ENCODE peak calls at places on chromosomes 7 and 10, in four cellular contexts. O is endothelial cell of umbilical vein, F is hepatocyte, A is A549. C is an unnamed sample.

GRCh38 chr10:75187961-75188426 is 22.6 kb upstream of the VDAC2 start:
- DNase-seq in O (peak; percentile 66), F (peak; percentile 75), A (peak; percentile 65), C (peak; percentile 43)

GRCh38 chr10:38038932-38039245 is 28.4 kb downstream of the ZNF33A start:
- DNase-seq in O (no peak), F (no peak), A (no peak), C (no peak)

GRCh38 chr10:98265403-98266378 is 2.3 kb downstream of the LOXL4 start:
- DNase-seq in O (no peak), F (no peak), A (no peak), C (no peak)

GRCh38 chr7:27025270-27025669 is 70.5 kb downstream of the HOXA1 start:
- DNase-seq in O (no peak), F (no peak), A (no peak), C (no peak)

GRCh38 chr7:142602756-142603155 is 146.5 kb upstream of the PRSS1 start:
- DNase-seq in O (no peak), F (no peak), A (no peak), C (no peak)

GRCh38 chr7:95509199-95509598 is 23.5 kb downstream of the ASB4 start:
- DNase-seq in O (peak; percentile 20), F (peak; percentile 69), A (no peak), C (peak; percentile 76)

GRCh38 chr7:44307301-44307900 is 18.0 kb downstream of the CAMK2B start:
- DNase-seq in O (peak; percentile 44), F (no peak), A (peak; percentile 44), C (peak; percentile 23)

GRCh38 chr7:24741691-24742639 is 15.3 kb downstream of the GSDME start:
- DNase-seq in O (no peak), F (peak; percentile 86), A (peak; percentile 89), C (peak; percentile 97)

GRCh38 chr7:152126741-152127140 is 101.3 kb downstream of the GALNT11 start:
- DNase-seq in O (no peak), F (no peak), A (no peak), C (no peak)

GRCh38 chr7:148290451-148291005 is 300.0 kb upstream of the C7orf33 start:
- DNase-seq in O (no peak), F (no peak), A (no peak), C (no peak)

GRCh38 chr10:119030421-119031250 is 1.1 kb downstream of the NANOS1 start:
- DNase-seq in O (peak; percentile 51), F (no peak), A (no peak), C (peak; percentile 42)

GRCh38 chr7:38728145-38728544 is 97.0 kb upstream of the AMPH start:
- DNase-seq in O (no peak), F (no peak), A (no peak), C (peak; percentile 55)

GRCh38 chr7:36207451-36208291 is 54.6 kb downstream of the EEPD1 start:
- DNase-seq in O (no peak), F (peak; percentile 49), A (peak; percentile 71), C (peak; percentile 93)

GRCh38 chr10:133162178-133162909 is 2.3 kb downstream of the KNDC1 start:
- DNase-seq in O (no peak), F (no peak), A (no peak), C (no peak)

GRCh38 chr7:5586279-5586962 is 162.8 kb upstream of the TNRC18 start:
- DNase-seq in O (no peak), F (no peak), A (no peak), C (no peak)

GRCh38 chr10:9209105-9209798 is 1154.8 kb downstream of the GATA3 start:
- DNase-seq in O (peak; percentile 82), F (peak; percentile 70), A (peak; percentile 38), C (peak; percentile 15)

GRCh38 chr10:129417164-129417563 is 49.9 kb upstream of the MGMT start:
- DNase-seq in O (peak; percentile 59), F (no peak), A (no peak), C (no peak)

GRCh38 chr10:72306215-72306760 is 32.6 kb downstream of the DDIT4 start:
- DNase-seq in O (no peak), F (no peak), A (no peak), C (no peak)

GRCh38 chr7:16846611-16847165 is 35.1 kb downstream of the AGR3 start:
- DNase-seq in O (no peak), F (no peak), A (no peak), C (no peak)

GRCh38 chr10:58456180-58456579 is 56.5 kb upstream of the BICC1 start:
- DNase-seq in O (no peak), F (no peak), A (no peak), C (no peak)

GRCh38 chr10:58448121-58448935 is 63.1 kb downstream of the TFAM start:
- DNase-seq in O (no peak), F (no peak), A (no peak), C (no peak)

GRCh38 chr10:58453098-58453497 is 59.6 kb upstream of the BICC1 start:
- DNase-seq in O (no peak), F (no peak), A (no peak), C (no peak)

GRCh38 chr10:58451490-58451889 is 61.2 kb upstream of the BICC1 start:
- DNase-seq in O (no peak), F (no peak), A (no peak), C (no peak)
- H3K27ac ChIP-seq in O (no peak overlapping the region), F (peak overlapping the region; percentile 13), A (no peak overlapping the region), C (no peak overlapping the region)

DNA sequence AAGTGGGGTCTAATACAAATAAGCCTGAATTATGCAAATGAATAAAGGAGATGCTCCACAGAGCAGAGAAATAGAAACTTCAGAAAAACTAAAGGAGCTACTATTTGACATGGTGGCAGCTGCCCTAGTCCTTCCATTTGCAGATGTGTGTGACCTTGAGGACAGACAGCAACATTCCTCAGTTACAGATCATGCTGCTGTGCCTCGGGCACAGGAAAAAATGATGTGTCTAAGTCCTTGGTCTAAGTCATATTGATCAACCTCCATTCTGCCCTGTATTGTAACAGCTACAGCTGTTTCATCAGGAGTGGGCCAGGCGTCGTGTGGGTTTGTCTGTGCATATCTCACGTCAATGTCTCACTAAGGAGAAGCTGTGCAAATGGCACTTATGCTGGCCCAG is 710.4 kb downstream of the TNS3 start:
- DNase-seq in O (no peak), F (no peak), A (no peak), C (no peak)
- H3K4me2 ChIP-seq in O (no peak overlapping the region), F (no peak overlapping the region), A (no peak overlapping the region), C (no peak overlapping the region)

GRCh38 chr7:31747553-31747952 is 60.5 kb downstream of the PPP1R17 start:
- DNase-seq in O (no peak), F (peak; percentile 45), A (no peak), C (no peak)

GRCh38 chr7:31751726-31752125 is 64.7 kb downstream of the PPP1R17 start:
- DNase-seq in O (no peak), F (no peak), A (no peak), C (no peak)

GRCh38 chr7:31744294-31744874 is 57.4 kb downstream of the PPP1R17 start:
- DNase-seq in O (peak; percentile 79), F (peak; percentile 79), A (peak; percentile 44), C (peak; percentile 56)

DNA sequence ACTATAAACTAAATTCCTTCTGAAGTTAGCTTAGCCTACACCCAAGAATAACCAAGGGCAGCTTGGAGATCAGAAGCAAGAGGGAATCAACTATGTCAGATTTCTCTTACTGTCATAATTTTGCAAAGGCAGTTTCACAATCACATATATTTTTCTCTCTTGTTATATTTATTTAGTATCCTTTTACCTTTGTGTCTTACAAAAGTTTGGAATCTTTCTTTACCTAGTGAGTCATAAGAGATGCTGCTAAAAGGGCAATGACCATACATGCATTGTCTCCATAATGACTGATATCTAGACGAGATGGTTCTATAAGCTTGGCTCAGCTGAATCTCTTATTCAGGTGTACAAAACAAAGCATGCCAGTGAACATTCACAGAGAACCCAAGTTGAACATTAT is 61.1 kb downstream of the PPP1R17 start:
- DNase-seq in O (no peak), F (no peak), A (no peak), C (no peak)
- H3K27ac ChIP-seq in O (no peak overlapping the region), F (peak overlapping the region; percentile 57), A (peak overlapping the region; percentile 54), C (no peak overlapping the region)

GRCh38 chr10:34811968-34812514 is 3.1 kb downstream of the PARD3 start:
- DNase-seq in O (no peak), F (no peak), A (no peak), C (peak; percentile 54)

GRCh38 chr10:34815174-34816066 is at the start of gene PARD3:
- DNase-seq in O (peak; percentile 54), F (peak; percentile 88), A (peak; percentile 72), C (no peak)

GRCh38 chr10:34812771-34813170 is 2.3 kb downstream of the PARD3 start:
- DNase-seq in O (no peak), F (no peak), A (no peak), C (no peak)

GRCh38 chr10:34814228-34815173 is 595 bp downstream of the PARD3 start:
- DNase-seq in O (peak; percentile 39), F (peak; percentile 82), A (peak; percentile 59), C (no peak)

DNA sequence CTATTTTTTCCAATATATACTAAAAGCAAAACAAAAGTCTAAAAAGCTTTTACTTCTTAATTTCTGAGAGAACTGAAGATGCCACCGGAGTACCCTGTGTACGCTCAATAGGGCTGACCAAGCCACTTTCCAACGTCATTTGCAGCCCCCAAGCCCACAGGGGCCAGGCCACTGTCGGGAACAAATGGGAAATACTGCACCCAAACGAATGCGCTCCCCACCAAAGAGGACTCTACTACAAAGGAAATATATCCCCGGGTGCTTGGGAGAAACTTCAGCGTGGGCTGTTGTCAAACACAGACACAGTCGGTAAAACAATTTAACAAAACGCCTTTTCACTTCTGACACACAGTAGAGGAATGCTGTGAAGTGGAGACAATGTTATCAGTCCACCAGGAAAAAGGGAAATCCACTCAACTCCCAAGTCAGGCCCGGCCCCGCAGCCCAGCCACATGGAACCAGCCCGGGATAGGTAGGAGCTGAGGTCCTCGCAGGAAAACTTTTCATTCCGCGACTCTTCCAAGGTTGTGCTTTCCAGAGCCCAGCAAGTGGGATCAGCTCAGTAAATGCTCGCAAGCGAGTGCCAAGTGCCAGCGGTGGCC is 1.4 kb downstream of the PARD3 start:
- DNase-seq in O (peak; percentile 62), F (peak; percentile 47), A (peak; percentile 51), C (peak; percentile 79)
- H3K4me2 ChIP-seq in O (peak overlapping the region; percentile 88), F (peak overlapping the region; percentile 93), A (peak overlapping the region; percentile 83), C (peak overlapping the region; percentile 93)

DNA sequence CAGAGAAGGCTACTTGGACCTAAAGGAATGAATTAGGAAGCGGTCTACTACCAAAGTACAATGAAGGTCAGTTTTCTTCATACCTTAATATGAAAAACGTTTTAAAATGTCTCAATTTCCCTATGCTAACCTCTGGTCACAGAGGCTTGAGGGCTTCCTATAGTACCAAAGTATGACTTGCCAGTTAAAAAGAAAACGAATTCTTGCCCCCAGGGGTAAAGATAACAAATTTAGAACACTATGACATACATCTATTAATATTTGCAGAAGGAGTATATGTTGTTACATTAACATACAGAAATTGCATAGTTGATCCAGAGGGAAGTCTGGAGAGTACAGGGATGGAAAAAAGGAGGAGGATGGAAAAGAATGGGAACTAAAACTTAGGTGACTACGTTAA is 13.8 kb upstream of the KMT2E start:
- DNase-seq in O (no peak), F (no peak), A (no peak), C (no peak)
- H3K27ac ChIP-seq in O (no peak overlapping the region), F (peak overlapping the region; percentile 16), A (no peak overlapping the region), C (no peak overlapping the region)

GRCh38 chr7:121530251-121531174 is 134.4 kb upstream of the FAM3C start:
- DNase-seq in O (peak; percentile 84), F (peak; percentile 37), A (peak; percentile 13), C (peak; percentile 100)
- H3K4me2 ChIP-seq in O (peak overlapping the region; percentile 37), F (no peak overlapping the region), A (peak overlapping the region; percentile 35), C (peak overlapping the region; percentile 77)

DNA sequence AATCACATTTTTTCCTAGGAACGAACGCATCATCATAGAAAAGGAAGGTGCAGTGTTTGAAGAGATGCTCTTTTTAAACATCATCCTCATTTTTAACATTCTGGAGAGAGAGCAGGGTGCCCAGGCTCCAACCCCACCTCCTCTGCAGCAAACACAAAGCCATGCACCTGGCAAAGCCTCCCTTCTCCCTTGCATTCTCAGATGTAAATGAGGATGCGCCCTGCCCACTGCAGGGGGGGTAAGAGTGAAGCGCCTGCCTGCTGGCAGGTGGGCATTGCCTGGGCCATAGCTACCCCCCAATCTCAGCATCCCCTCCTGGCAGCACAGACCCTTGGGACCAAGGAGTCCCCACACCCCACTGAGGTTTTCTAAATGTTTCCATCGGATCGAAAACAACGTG is 92.4 kb downstream of the PTPRN2 start:
- DNase-seq in O (no peak), F (no peak), A (no peak), C (no peak)
- H3K27ac ChIP-seq in O (no peak overlapping the region), F (no peak overlapping the region), A (no peak overlapping the region), C (no peak overlapping the region)